ENCODE peak calls at places on chromosomes 1 and 21, in eight cellular contexts. N, K, U, F, J, S, L and P are unnamed samples.
A peak's percentile ranks its signal among the peaks of the same experiment; 100 is the strongest.

GRCh38 chr1:212987702-212988322 is 27.9 kb downstream of the ANGEL2 start:
- DNase-seq in F (no peak), U (peak; percentile 33), N (peak; percentile 10), J (no peak), L (no peak), K (no peak), S (no peak), P (no peak)

GRCh38 chr1:168939131-168939946 is 167.2 kb upstream of the ATP1B1 start:
- DNase-seq in N (no peak), U (no peak), F (no peak), K (no peak), L (no peak), S (no peak), J (no peak), P (no peak)

GRCh38 chr1:63087966-63088365 is 234.4 kb upstream of the FOXD3 start:
- DNase-seq in K (no peak), J (peak; percentile 45), L (no peak), U (no peak), F (no peak), S (no peak), N (no peak), P (no peak)

GRCh38 chr1:37042506-37042905 is 8.2 kb upstream of the GRIK3 start:
- DNase-seq in J (no peak), F (no peak), K (no peak), S (no peak), U (no peak), N (no peak), L (no peak), P (no peak)

GRCh38 chr1:154335351-154335714 is 10.0 kb downstream of the ATP8B2 start:
- DNase-seq in N (no peak), S (no peak), L (no peak), F (no peak), K (no peak), U (no peak), J (no peak), P (no peak)

GRCh38 chr1:65011983-65012382 is 45.6 kb upstream of the JAK1 start:
- DNase-seq in L (no peak), J (no peak), K (no peak), F (no peak), N (no peak), S (no peak), U (no peak), P (no peak)

GRCh38 chr1:27622828-27623227 is 12.2 kb downstream of the FGR start:
- DNase-seq in U (no peak), N (no peak), F (no peak), S (no peak), J (no peak), K (no peak), L (no peak), P (no peak)

GRCh38 chr1:109235137-109235536 is 14.2 kb upstream of the CELSR2 start:
- DNase-seq in S (no peak), K (no peak), J (no peak), F (no peak), U (no peak), N (no peak), L (no peak), P (no peak)

GRCh38 chr1:25232866-25233784 is 823 bp upstream of the SYF2 start:
- DNase-seq in J (no peak), S (peak; percentile 21), U (peak; percentile 89), K (peak; percentile 89), F (peak; percentile 55), N (peak; percentile 84), L (peak; percentile 67), P (peak; percentile 99)

GRCh38 chr21:14875704-14876364 is 189.0 kb downstream of the NRIP1 start:
- DNase-seq in S (no peak), U (no peak), F (no peak), K (no peak), J (no peak), N (peak; percentile 42), L (no peak), P (no peak)

GRCh38 chr1:87051965-87052364 is 137.5 kb downstream of the HS2ST1 start:
- DNase-seq in F (no peak), S (no peak), J (no peak), L (no peak), K (no peak), N (no peak), U (no peak), P (no peak)

GRCh38 chr1:31717341-31717740 is 13.5 kb upstream of the COL16A1 start:
- DNase-seq in U (no peak), K (no peak), J (no peak), L (no peak), N (peak; percentile 38), S (no peak), F (no peak), P (no peak)

GRCh38 chr1:78005347-78005722 is 596 bp downstream of the DNAJB4 start:
- DNase-seq in U (no peak), F (no peak), K (no peak), N (no peak), S (no peak), L (no peak), J (no peak), P (no peak)

GRCh38 chr21:33374080-33374873 is 28.9 kb upstream of the IFNGR2 start:
- DNase-seq in N (peak; percentile 74), J (no peak), L (no peak), S (peak; percentile 54), U (peak; percentile 67), K (no peak), F (peak; percentile 79), P (no peak)

GRCh38 chr21:15809818-15810217 is 80.0 kb downstream of the USP25 start:
- DNase-seq in F (no peak), U (peak; percentile 77), K (peak; percentile 57), N (peak; percentile 85), J (no peak), L (no peak), S (no peak), P (no peak)

GRCh38 chr1:90723561-90724108 is 6.5 kb upstream of the BARHL2 start:
- DNase-seq in K (no peak), F (no peak), S (no peak), J (no peak), U (no peak), N (no peak), L (no peak), P (no peak)

GRCh38 chr1:203035111-203036000 is 9.1 kb downstream of the PPFIA4 start:
- DNase-seq in K (peak; percentile 87), L (no peak), J (no peak), F (no peak), N (no peak), S (no peak), U (no peak), P (no peak)

GRCh38 chr1:185719021-185719420 is 15.2 kb upstream of the HMCN1 start:
- DNase-seq in L (peak; percentile 24), F (no peak), K (no peak), J (no peak), S (no peak), U (peak; percentile 83), N (peak; percentile 78), P (no peak)

GRCh38 chr1:150763018-150763417 is 2.6 kb downstream of the CTSS start:
- DNase-seq in J (no peak), L (no peak), U (no peak), K (no peak), F (no peak), N (no peak), S (no peak), P (no peak)

GRCh38 chr1:43440358-43440757 is 13.4 kb downstream of the HYI start:
- DNase-seq in S (no peak), K (no peak), L (no peak), F (no peak), J (no peak), U (no peak), N (no peak), P (no peak)

GRCh38 chr1:10733967-10734366 is 62.5 kb downstream of the CASZ1 start:
- DNase-seq in L (no peak), S (peak; percentile 44), F (no peak), K (no peak), U (no peak), J (no peak), N (no peak), P (no peak)

GRCh38 chr1:209627349-209628196 is 24.7 kb downstream of the LAMB3 start:
- DNase-seq in U (peak; percentile 42), F (peak; percentile 29), N (peak; percentile 82), L (peak; percentile 83), J (peak; percentile 89), S (peak; percentile 84), K (peak; percentile 91), P (peak; percentile 47)

GRCh38 chr1:115677570-115677969 is 35.8 kb downstream of the VANGL1 start:
- DNase-seq in F (no peak), S (no peak), J (no peak), K (no peak), L (no peak), U (no peak), N (no peak), P (no peak)

GRCh38 chr1:154777151-154777550 is 92.9 kb downstream of the KCNN3 start:
- DNase-seq in S (no peak), N (no peak), J (no peak), K (no peak), F (no peak), U (no peak), L (no peak), P (no peak)

GRCh38 chr1:97999320-97999719 is 78.5 kb upstream of the DPYD start:
- DNase-seq in K (no peak), L (no peak), F (no peak), N (peak; percentile 67), U (peak; percentile 31), S (no peak), J (no peak), P (no peak)

GRCh38 chr1:150194381-150195031 is 41.4 kb downstream of the ANP32E start:
- DNase-seq in F (no peak), S (no peak), K (no peak), N (peak; percentile 67), J (no peak), L (no peak), U (no peak), P (no peak)

GRCh38 chr1:226475112-226475511 is 67.2 kb upstream of the PARP1 start:
- DNase-seq in J (no peak), U (no peak), N (no peak), K (no peak), S (no peak), F (no peak), L (no peak), P (no peak)

GRCh38 chr1:150619576-150620509 is 9.6 kb downstream of the ENSA start:
- DNase-seq in J (no peak), N (peak; percentile 82), U (peak; percentile 81), L (peak; percentile 49), F (no peak), K (no peak), S (no peak), P (no peak)